ENCODE peak calls at places on chromosomes 11 and 22, in four cellular contexts. X, W, L and S are unnamed samples.

GRCh38 chr22:21977814-21978213 is 4.8 kb downstream of the TOP3B start:
- DNase-seq in X (no peak), W (no peak), L (no peak), S (no peak)

GRCh38 chr11:95453616-95454118 is 222.7 kb upstream of the SESN3 start:
- DNase-seq in X (no peak), W (no peak), L (no peak), S (peak)

GRCh38 chr22:49586873-49587272 is 240.8 kb downstream of the BRD1 start:
- DNase-seq in X (no peak), W (no peak), L (no peak), S (no peak)

GRCh38 chr11:75499423-75500305 is 26.1 kb downstream of the GDPD5 start:
- DNase-seq in X (peak), W (no peak), L (no peak), S (peak)

GRCh38 chr22:25542231-25542630 is 22.2 kb upstream of the GRK3 start:
- DNase-seq in X (no peak), W (no peak), L (no peak), S (no peak)

GRCh38 chr11:35412285-35412684 is 7.1 kb downstream of the SLC1A2 start:
- DNase-seq in X (no peak), W (peak), L (peak), S (no peak)

GRCh38 chr22:32490279-32490678 is 15.7 kb downstream of the FBXO7 start:
- DNase-seq in X (no peak), W (no peak), L (no peak), S (no peak)

GRCh38 chr22:46262449-46263207 is 515 bp downstream of the PKDREJ start:
- DNase-seq in X (no peak), W (peak), L (no peak), S (peak)

GRCh38 chr22:38739300-38740055 is 16.3 kb downstream of the SUN2 start:
- DNase-seq in X (no peak), W (no peak), L (no peak), S (no peak)

GRCh38 chr11:65427691-65428577 is 5.3 kb downstream of the NEAT1 start:
- DNase-seq in X (peak), W (no peak), L (no peak), S (peak)

GRCh38 chr22:18044548-18045271 is 20.3 kb upstream of the MICAL3 start:
- DNase-seq in X (no peak), W (no peak), L (peak), S (no peak)

GRCh38 chr11:120256178-120256577 is 16.2 kb downstream of the POU2F3 start:
- DNase-seq in X (no peak), W (no peak), L (no peak), S (no peak)

GRCh38 chr22:49901457-49901856 is 16.8 kb downstream of the ALG12 start:
- DNase-seq in X (no peak), W (no peak), L (no peak), S (no peak)

GRCh38 chr11:13354335-13354734 is 76.7 kb downstream of the BMAL1 start:
- DNase-seq in X (peak), W (no peak), L (no peak), S (no peak)

GRCh38 chr11:9264381-9265210 is 554 bp downstream of the DENND5A start:
- DNase-seq in X (peak), W (peak), L (no peak), S (peak)

GRCh38 chr22:35039625-35040024 is 26.3 kb upstream of the ISX start:
- DNase-seq in X (peak), W (no peak), L (no peak), S (no peak)

GRCh38 chr11:102240502-102240901 is 76.8 kb upstream of the BIRC3 start:
- DNase-seq in X (peak), W (no peak), L (no peak), S (no peak)

GRCh38 chr22:19174106-19175025 is 4.2 kb downstream of the SLC25A1 start:
- DNase-seq in X (peak), W (no peak), L (no peak), S (no peak)

GRCh38 chr22:27594474-27595134 is 207.0 kb downstream of the MN1 start:
- DNase-seq in X (no peak), W (no peak), L (no peak), S (no peak)

GRCh38 chr22:19757140-19757984 is 3.2 kb upstream of the TBX1 start:
- DNase-seq in X (no peak), W (peak), L (no peak), S (no peak)